ENCODE peak calls at places on chromosomes 2 and 18, in seven cellular contexts. J, V, B, A, K, W and R are unnamed samples.

GRCh38 chr18:961644-962355 is 57.1 kb downstream of the ADCYAP1 start:
- DNase-seq in V (peak; percentile 49), W (peak; percentile 62), A (peak; percentile 59), B (no peak), J (peak; percentile 50), K (no peak), R (no peak)

GRCh38 chr2:70181363-70181956 is 9.4 kb downstream of the C2orf42 start:
- DNase-seq in V (no peak), J (no peak), A (no peak), W (no peak), K (no peak), B (no peak), R (no peak)

GRCh38 chr2:106562826-106563594 is 75.8 kb downstream of the CD8B2 start:
- DNase-seq in J (peak; percentile 42), B (no peak), V (no peak), W (no peak), K (no peak), A (no peak), R (no peak)

GRCh38 chr2:58042486-58042970 is 4.1 kb upstream of the VRK2 start:
- DNase-seq in J (no peak), W (peak; percentile 25), A (peak; percentile 57), K (no peak), V (no peak), B (peak; percentile 73), R (no peak)

GRCh38 chr2:219149667-219150066 is 10.9 kb downstream of the NHEJ1 start:
- DNase-seq in B (no peak), W (no peak), K (no peak), J (no peak), V (no peak), A (no peak), R (no peak)

GRCh38 chr2:112688086-112688880 is 32.5 kb upstream of the NT5DC4 start:
- DNase-seq in B (no peak), A (no peak), J (no peak), V (no peak), K (no peak), W (no peak), R (no peak)

GRCh38 chr18:79604205-79604912 is 75.2 kb upstream of the CTDP1 start:
- DNase-seq in V (no peak), W (no peak), K (no peak), A (no peak), J (no peak), B (no peak), R (no peak)

GRCh38 chr2:31937741-31938140 is 73.1 kb downstream of the MEMO1 start:
- DNase-seq in J (no peak), B (no peak), A (no peak), K (no peak), V (no peak), W (no peak), R (no peak)

GRCh38 chr18:50986360-50987087 is 18.7 kb downstream of the ELAC1 start:
- DNase-seq in K (no peak), J (no peak), V (no peak), A (no peak), B (no peak), W (peak; percentile 75), R (no peak)

GRCh38 chr2:38750011-38750792 is 959 bp downstream of the SRSF7 start:
- DNase-seq in B (no peak), W (peak; percentile 83), K (peak; percentile 35), J (no peak), V (peak; percentile 51), A (peak; percentile 63), R (no peak)

GRCh38 chr2:32825291-32825712 is 121.5 kb upstream of the LTBP1 start:
- DNase-seq in W (no peak), V (no peak), J (no peak), A (peak; percentile 18), B (no peak), K (no peak), R (no peak)

GRCh38 chr2:164479460-164479859 is 141.8 kb downstream of the GRB14 start:
- DNase-seq in K (no peak), A (no peak), W (peak; percentile 18), J (peak; percentile 30), B (peak; percentile 4), V (no peak), R (no peak)

GRCh38 chr2:145751634-145752033 is 1231.7 kb upstream of the ZEB2 start:
- DNase-seq in K (no peak), W (peak; percentile 46), J (no peak), V (no peak), B (peak; percentile 75), A (no peak), R (no peak)

GRCh38 chr2:241720560-241720959 is 13.9 kb upstream of the D2HGDH start:
- DNase-seq in W (no peak), V (no peak), B (no peak), K (no peak), J (no peak), A (no peak), R (no peak)

GRCh38 chr2:3692375-3692774 is 11.0 kb upstream of the DCDC2C start:
- DNase-seq in J (no peak), K (no peak), W (no peak), A (peak; percentile 38), V (no peak), B (no peak), R (no peak)

GRCh38 chr2:198314559-198315153 is 510.3 kb downstream of the PLCL1 start:
- DNase-seq in B (peak; percentile 28), W (peak; percentile 42), J (no peak), A (peak; percentile 38), V (no peak), K (no peak), R (no peak)

GRCh38 chr2:108959401-108959800 is 29.6 kb downstream of the EDAR start:
- DNase-seq in W (no peak), B (no peak), V (no peak), J (no peak), K (no peak), A (no peak), R (no peak)